ENCODE peak calls at places on chromosomes 16 and 17, in nine cellular contexts. K is uterus, E is tibial artery, Y is fibroblast of lung, W is neural progenitor cell, Z is transverse colon, J is HCT116, O is esophagus squamous epithelium, L is breast epithelium. M is an unnamed sample. For H3K4me1, the result is how much of the 10 kb centered on the place peaks cover.

GRCh38 chr16:88430524-88431446 is 22.3 kb upstream of the ZFPM1 start:
- DNase-seq in E (no peak), L (no peak), Y (peak), J (no peak), Z (peak), W (no peak), K (no peak), O (no peak), M (no peak)

GRCh38 chr16:49504023-49504364 is 130.4 kb downstream of the C16orf78 start:
- DNase-seq in Z (no peak), W (no peak), E (no peak), K (no peak), O (no peak), L (no peak), J (no peak), Y (no peak), M (no peak)

GRCh38 chr17:83026311-83026811 is 53.0 kb upstream of the METRNL start:
- DNase-seq in Z (no peak), K (no peak), E (no peak), O (no peak), J (no peak), L (no peak), W (no peak), Y (no peak), M (peak)

GRCh38 chr16:8989099-8989878 is 25.6 kb upstream of the USP7 start:
- DNase-seq in Z (peak), O (no peak), K (no peak), J (no peak), W (no peak), E (no peak), Y (no peak), L (no peak), M (no peak)

GRCh38 chr17:74446551-74447500 is 14.9 kb downstream of the GPRC5C start:
- DNase-seq in W (no peak), K (peak), J (no peak), Y (no peak), L (peak), O (no peak), Z (no peak), E (peak), M (no peak)

GRCh38 chr17:7021993-7022778 is 664 bp upstream of the BCL6B start:
- DNase-seq in O (no peak), Y (no peak), Z (peak), L (peak), E (peak), J (no peak), K (peak), W (peak), M (no peak)

GRCh38 chr16:67673712-67674580 is 7.3 kb downstream of the C16orf86 start:
- DNase-seq in K (peak), O (no peak), W (no peak), Y (no peak), E (peak), J (no peak), L (no peak), Z (peak), M (no peak)

GRCh38 chr17:143785-144281 is 6.5 kb downstream of the SCGB1C2 start:
- DNase-seq in J (peak), E (peak), Y (peak), L (peak), W (peak), O (no peak), Z (peak), K (peak), M (no peak)

GRCh38 chr17:34584805-34585416 is 5.5 kb downstream of the TMEM132E start:
- DNase-seq in O (no peak), L (no peak), Y (peak), J (no peak), E (no peak), W (peak), Z (no peak), K (no peak), M (no peak)

GRCh38 chr17:37743612-37743874 is 1.3 kb downstream of the HNF1B start:
- DNase-seq in Z (peak), E (no peak), Y (no peak), O (no peak), W (peak), K (no peak), L (no peak), J (no peak), M (no peak)

GRCh38 chr16:46673320-46674013 is 15.5 kb downstream of the VPS35 start:
- DNase-seq in K (no peak), O (no peak), Y (peak), L (no peak), J (peak), Z (peak), W (peak), E (peak), M (no peak)

GRCh38 chr16:79717324-79717848 is 116.8 kb upstream of the MAF start:
- DNase-seq in J (no peak), Y (no peak), E (no peak), Z (no peak), W (no peak), L (no peak), K (no peak), O (no peak), M (no peak)

GRCh38 chr16:68062910-68063393 is 22.2 kb upstream of the NFATC3 start:
- DNase-seq in K (no peak), Z (peak), J (no peak), L (no peak), W (no peak), Y (no peak), O (no peak), E (no peak), M (no peak)

GRCh38 chr17:31313982-31314787 is at the start of gene EVI2B:
- DNase-seq in K (no peak), Y (peak), O (no peak), J (no peak), Z (no peak), L (no peak), W (no peak), E (no peak), M (no peak)

GRCh38 chr17:62109378-62109902 is 44.4 kb upstream of the MED13 start:
- DNase-seq in E (no peak), K (no peak), Z (peak), J (peak), Y (peak), O (no peak), W (peak), L (no peak), M (no peak)

GRCh38 chr17:66775262-66775661 is 59.7 kb upstream of the CACNG5 start:
- DNase-seq in Z (no peak), W (no peak), K (no peak), E (no peak), L (no peak), O (no peak), Y (no peak), J (no peak), M (no peak)

GRCh38 chr17:59844884-59845594 is 47.7 kb downstream of the TUBD1 start:
- DNase-seq in E (no peak), L (no peak), Y (peak), O (no peak), J (no peak), K (no peak), W (no peak), Z (no peak), M (no peak)

GRCh38 chr16:11824362-11824761 is 27.0 kb downstream of the RSL1D1 start:
- DNase-seq in W (no peak), L (no peak), Z (peak), J (no peak), Y (no peak), O (no peak), K (no peak), E (peak), M (no peak)

GRCh38 chr16:17369441-17369951 is 101.3 kb downstream of the XYLT1 start:
- DNase-seq in L (no peak), O (peak), J (no peak), E (peak), W (no peak), Y (no peak), Z (peak), K (peak), M (no peak)

GRCh38 chr16:89093602-89094251 is at the start of gene ACSF3:
- DNase-seq in W (peak), K (peak), Z (peak), O (no peak), J (no peak), E (peak), Y (peak), L (peak), M (no peak)

GRCh38 chr16:48542020-48542473 is 67.9 kb downstream of the N4BP1 start:
- DNase-seq in J (no peak), Z (peak), Y (peak), K (no peak), W (peak), E (peak), L (no peak), O (no peak), M (peak)

GRCh38 chr17:38447502-38448095 is 19.3 kb downstream of the ARHGAP23 start:
- DNase-seq in W (no peak), K (no peak), O (no peak), L (no peak), E (no peak), Y (no peak), J (no peak), Z (no peak), M (no peak)

GRCh38 chr16:27639588-27640276 is 89.8 kb downstream of the KATNIP start:
- DNase-seq in L (no peak), W (peak), Y (peak), Z (no peak), K (no peak), O (no peak), E (no peak), J (peak), M (no peak)

GRCh38 chr17:2237960-2238359 is 65.6 kb downstream of the SMG6 start:
- DNase-seq in L (no peak), K (no peak), O (no peak), E (no peak), Y (no peak), Z (no peak), J (no peak), W (no peak), M (no peak)

GRCh38 chr17:50267074-50267841 is 7.0 kb upstream of the TMEM92 start:
- DNase-seq in J (no peak), O (no peak), Y (no peak), K (peak), E (no peak), L (peak), Z (peak), W (no peak), M (no peak)

GRCh38 chr16:87895641-87896141 is 26.4 kb upstream of the SLC7A5 start:
- DNase-seq in J (no peak), E (no peak), K (no peak), O (no peak), W (no peak), Z (peak), Y (peak), L (no peak), M (no peak)

GRCh38 chr16:27253526-27253930 is 15.0 kb downstream of the NSMCE1 start:
- DNase-seq in E (no peak), K (no peak), O (no peak), L (no peak), Z (no peak), J (peak), Y (peak), W (no peak), M (peak)

GRCh38 chr16:11624645-11625607 is 38.2 kb upstream of the LITAF start:
- DNase-seq in W (no peak), Z (no peak), Y (no peak), K (no peak), L (no peak), E (no peak), O (no peak), J (no peak), M (no peak)

GRCh38 chr17:19482571-19482970 is 51.1 kb upstream of the SLC47A1 start:
- DNase-seq in O (no peak), W (no peak), K (peak), Y (peak), J (no peak), L (no peak), Z (no peak), E (no peak), M (no peak)

GRCh38 chr17:3647769-3648540 is 11.4 kb downstream of the CTNS start:
- DNase-seq in K (no peak), Y (peak), Z (peak), E (no peak), J (peak), O (no peak), L (no peak), W (peak), M (no peak)

GRCh38 chr16:88763502-88764053 is 21.4 kb downstream of the PIEZO1 start:
- DNase-seq in K (no peak), E (no peak), W (peak), L (no peak), Y (no peak), Z (no peak), J (no peak), O (no peak), M (no peak)

GRCh38 chr17:43660262-43660661 is 1.5 kb downstream of the MEOX1 start:
- DNase-seq in K (no peak), Y (no peak), O (no peak), Z (no peak), L (no peak), J (no peak), W (no peak), E (no peak), M (no peak)

GRCh38 chr17:43661699-43662431 is at the start of gene MEOX1:
- DNase-seq in L (no peak), J (no peak), Z (no peak), E (no peak), W (no peak), O (no peak), K (no peak), Y (peak), M (no peak)

GRCh38 chr17:43659823-43660222 is 1.9 kb downstream of the MEOX1 start:
- DNase-seq in O (no peak), W (no peak), Y (no peak), J (no peak), E (no peak), L (no peak), Z (no peak), K (no peak), M (no peak)

GRCh38 chr17:43662432-43663141 is 865 bp upstream of the MEOX1 start:
- DNase-seq in W (no peak), L (no peak), J (no peak), Y (peak), Z (no peak), K (no peak), E (no peak), O (no peak), M (no peak)

GRCh38 chr17:43660816-43661493 is 767 bp downstream of the MEOX1 start:
- DNase-seq in L (no peak), E (no peak), J (no peak), Y (no peak), O (no peak), K (no peak), W (no peak), Z (no peak), M (no peak)
- H3K4me1 ChIP-seq in L (under half), E (under half), J (under half), Y (under half), O (under half), K (under half), W (half or more), Z (under half), M (under half)

DNA sequence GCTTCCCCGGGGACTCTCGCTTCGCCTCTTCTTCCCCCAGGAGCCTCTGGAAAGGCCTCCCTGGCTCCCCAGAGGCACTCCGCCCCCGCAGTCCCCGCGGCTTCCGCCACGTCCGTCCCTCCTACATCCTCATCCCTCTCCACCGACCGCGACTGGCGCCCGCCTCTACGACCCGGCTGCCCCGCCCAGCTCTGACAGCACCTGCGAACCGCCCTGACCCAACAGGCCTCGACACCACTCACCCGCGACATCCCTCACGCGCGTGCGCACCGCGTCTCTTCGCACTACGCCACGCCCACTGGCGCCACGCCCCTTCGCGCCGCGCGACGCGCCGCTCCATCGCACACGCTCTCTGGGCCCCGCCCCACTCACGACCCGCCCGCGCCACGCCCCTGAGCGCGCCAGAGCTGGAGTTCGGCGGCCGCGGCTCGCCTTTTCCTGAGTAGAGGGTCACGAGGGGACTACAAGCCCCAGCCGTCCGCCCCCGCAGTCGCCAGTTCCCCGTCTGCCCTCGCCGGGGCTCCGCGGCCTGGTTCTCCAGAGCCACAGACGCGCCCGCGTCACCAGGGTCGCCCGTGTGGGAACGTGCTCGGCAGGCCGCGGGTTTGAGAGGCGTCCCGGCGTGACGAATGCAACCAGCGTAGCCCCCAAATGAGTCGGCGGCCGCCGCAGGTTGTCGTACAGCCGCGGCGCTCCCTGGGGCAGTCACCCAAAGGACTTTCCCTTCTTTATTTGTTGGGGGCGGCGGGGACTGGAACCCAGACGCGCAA is 56.2 kb upstream of the LRRC37A3 start:
- DNase-seq in L (peak), E (peak), K (peak), Y (peak), O (peak), J (peak), Z (peak), W (peak), M (peak)
- H3K4me1 ChIP-seq in L (under half), E (under half), K (under half), Y (under half), O (under half), J (under half), Z (under half), W (under half), M (under half)

GRCh38 chr17:29586676-29587469 is 2.6 kb downstream of the GIT1 start:
- DNase-seq in K (no peak), Y (no peak), W (no peak), Z (no peak), L (no peak), J (no peak), O (no peak), E (no peak), M (no peak)

GRCh38 chr17:29584452-29585079 is 4.9 kb downstream of the GIT1 start:
- DNase-seq in K (peak), Y (peak), O (no peak), W (no peak), Z (no peak), L (no peak), E (no peak), J (no peak), M (no peak)

GRCh38 chr17:29583324-29584248 is 5.9 kb downstream of the GIT1 start:
- DNase-seq in L (no peak), Z (no peak), K (peak), Y (no peak), J (no peak), O (no peak), W (no peak), E (no peak), M (no peak)

GRCh38 chr17:29587591-29587990 is 1.9 kb downstream of the GIT1 start:
- DNase-seq in L (no peak), W (peak), Z (no peak), O (no peak), K (no peak), E (no peak), J (no peak), Y (no peak), M (no peak)

DNA sequence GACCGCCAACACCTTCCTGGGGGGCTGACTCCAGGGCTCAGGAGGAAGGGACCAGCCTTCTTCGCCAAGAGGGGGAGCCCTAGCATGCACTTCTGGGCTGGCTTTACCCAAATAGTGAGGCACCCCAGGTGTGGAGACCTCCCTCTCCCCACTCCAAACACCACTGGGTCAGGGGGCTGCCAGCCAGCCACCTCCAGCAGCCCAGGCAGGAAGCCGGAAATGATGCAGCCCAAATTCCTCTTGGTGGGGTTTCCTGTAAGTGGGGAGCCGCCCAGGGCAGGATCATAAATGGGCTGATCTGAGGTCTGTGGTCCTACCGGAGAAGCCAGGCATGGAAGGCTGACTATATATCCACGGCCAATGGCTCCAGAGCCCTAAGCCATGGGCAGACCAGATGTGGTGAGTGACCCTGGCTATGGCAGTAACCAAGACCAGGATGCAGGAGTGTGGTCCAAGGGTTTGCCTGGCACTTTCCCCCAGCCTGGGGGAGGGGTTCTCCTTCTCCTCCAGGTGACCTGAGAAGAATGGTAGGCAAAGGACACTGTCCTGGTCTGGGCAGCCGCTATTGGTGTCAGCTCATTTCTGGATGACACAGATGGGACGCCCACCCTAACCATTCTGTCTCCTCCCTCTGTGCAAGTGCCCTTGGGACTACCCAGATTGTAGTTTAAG is 4.2 kb downstream of the GIT1 start:
- DNase-seq in Y (peak), J (no peak), O (no peak), E (no peak), K (peak), W (no peak), L (no peak), Z (no peak), M (no peak)
- H3K4me1 ChIP-seq in Y (under half), J (under half), O (half or more), E (under half), K (under half), W (under half), L (under half), Z (under half), M (half or more)

DNA sequence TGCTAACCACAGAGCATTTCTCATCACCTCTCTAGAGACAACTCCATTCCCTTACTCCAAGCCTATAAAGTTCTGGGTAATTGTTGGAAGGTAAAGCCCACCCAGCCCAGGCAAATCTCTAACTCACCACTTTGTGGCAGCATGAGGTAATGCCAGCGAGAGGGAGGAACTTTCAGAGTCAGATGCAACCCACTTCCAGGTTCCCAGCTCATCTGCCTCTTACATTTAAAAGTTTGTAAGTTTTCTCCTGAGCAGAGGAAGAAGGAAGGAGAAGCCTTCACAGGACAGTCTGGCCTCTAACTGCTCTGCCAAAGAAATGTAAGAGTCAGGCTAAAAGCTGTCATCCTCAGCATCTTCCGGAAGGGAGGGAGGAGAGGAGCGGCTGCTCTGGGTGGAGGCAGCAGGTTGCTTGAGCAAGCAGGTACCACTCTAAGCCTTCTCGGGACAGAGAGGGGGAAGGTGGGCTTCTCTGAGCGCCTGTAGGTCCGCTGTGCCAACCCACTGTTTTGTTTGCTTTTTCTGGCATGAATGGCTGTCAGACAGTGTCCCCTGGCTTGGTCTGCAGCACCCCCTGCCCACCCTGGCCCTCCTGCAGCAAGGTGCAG is 1.0 kb downstream of the ZNF319 start:
- DNase-seq in Z (no peak), E (no peak), K (no peak), J (no peak), Y (peak), L (no peak), O (no peak), W (peak), M (no peak)
- H3K4me1 ChIP-seq in Z (under half), E (under half), K (under half), J (under half), Y (under half), L (under half), O (under half), W (under half), M (under half)

DNA sequence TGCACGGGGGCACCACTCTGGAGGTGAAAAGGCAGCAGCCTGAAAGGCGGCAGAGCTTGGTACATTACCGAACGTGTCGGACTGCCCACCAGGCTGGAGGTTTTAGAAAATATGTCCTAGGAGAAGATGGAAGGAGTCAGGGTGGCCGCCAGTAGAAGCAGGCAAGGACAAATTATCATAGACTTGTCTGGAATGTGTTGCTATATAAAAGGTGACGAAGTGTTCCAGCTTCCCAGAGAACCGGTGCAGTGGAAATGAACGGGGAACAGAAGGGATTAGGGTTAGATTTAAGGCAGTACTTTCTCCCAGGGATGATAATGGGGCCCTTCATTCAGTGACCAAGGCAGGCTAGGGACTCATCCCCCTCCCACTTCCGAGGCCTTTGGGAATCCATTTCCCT is 27.4 kb downstream of the PIPOX start:
- DNase-seq in O (no peak), W (peak), Z (no peak), L (no peak), E (no peak), Y (no peak), J (no peak), K (no peak), M (no peak)
- H3K4me1 ChIP-seq in O (under half), W (under half), Z (under half), L (under half), E (under half), Y (under half), J (under half), K (under half), M (under half)

M was measured in vagina.